ENCODE peak calls at places on chromosomes 7 and 10, in five cellular contexts. O is endothelial cell, S is HCT116, C is fibroblast of the aortic adventitia, E is activated T-helper 1 cell treated with Interleukin-2 at 50 U/mL for 16 hours. U is an unnamed sample.

GRCh38 chr10:10727812-10728211 is 289.9 kb upstream of the CELF2 start:
- DNase-seq in O (no peak), S (no peak), C (no peak), E (no peak), U (no peak)

GRCh38 chr10:102152545-102152890 is 329 bp downstream of the NOLC1 start:
- DNase-seq in O (no peak), S (no peak), C (no peak), E (peak; percentile 5), U (no peak)

GRCh38 chr7:1298938-1299885 is 66.5 kb downstream of the UNCX start:
- DNase-seq in O (no peak), S (no peak), C (no peak), E (no peak), U (no peak)

GRCh38 chr7:3791327-3791726 is 490.3 kb downstream of the SDK1 start:
- DNase-seq in O (no peak), S (no peak), C (no peak), E (no peak), U (no peak)

GRCh38 chr7:42263971-42264370 is 27.0 kb upstream of the GLI3 start:
- DNase-seq in O (no peak), S (no peak), C (no peak), E (no peak), U (no peak)

GRCh38 chr7:142808802-142809583 is 38.2 kb downstream of the PRSS2 start:
- DNase-seq in O (no peak), S (no peak), C (no peak), E (peak; percentile 92), U (peak; percentile 96)

GRCh38 chr7:699260-700170 is 27.0 kb upstream of the DNAAF5 start:
- DNase-seq in O (no peak), S (no peak), C (no peak), E (no peak), U (no peak)

GRCh38 chr7:95840953-95841950 is 68.9 kb downstream of the DYNC1I1 start:
- DNase-seq in O (no peak), S (peak; percentile 8), C (no peak), E (no peak), U (no peak)

GRCh38 chr7:155574556-155574955 is 28.2 kb upstream of the CNPY1 start:
- DNase-seq in O (no peak), S (no peak), C (no peak), E (no peak), U (no peak)

GRCh38 chr10:69088471-69088769 is 517 bp downstream of the SRGN start:
- DNase-seq in O (no peak), S (no peak), C (no peak), E (no peak), U (peak; percentile 39)

GRCh38 chr7:69577221-69577620 is 21.1 kb upstream of the AUTS2 start:
- DNase-seq in O (no peak), S (no peak), C (peak; percentile 23), E (no peak), U (no peak)

GRCh38 chr10:118272090-118272775 is 69.9 kb downstream of the FAM204A start:
- DNase-seq in O (no peak), S (no peak), C (peak; percentile 12), E (no peak), U (no peak)

GRCh38 chr10:18005781-18006456 is 54.2 kb downstream of the SLC39A12 start:
- DNase-seq in O (no peak), S (no peak), C (peak; percentile 76), E (no peak), U (no peak)

GRCh38 chr10:53403688-53404087 is 631.1 kb upstream of the MBL2 start:
- DNase-seq in O (no peak), S (no peak), C (peak; percentile 0), E (no peak), U (no peak)

GRCh38 chr7:23334482-23335056 is 35.4 kb downstream of the MALSU1 start:
- DNase-seq in O (no peak), S (peak; percentile 91), C (peak; percentile 99), E (no peak), U (no peak)

GRCh38 chr10:45425628-45426563 is 51.9 kb downstream of the ALOX5 start:
- DNase-seq in O (no peak), S (peak; percentile 12), C (no peak), E (no peak), U (no peak)

GRCh38 chr10:80599424-80599847 is 61.7 kb downstream of the SH2D4B start:
- DNase-seq in O (peak; percentile 69), S (peak; percentile 59), C (peak; percentile 24), E (no peak), U (peak; percentile 20)

GRCh38 chr7:99679032-99679399 is 780 bp downstream of the CYP3A5 start:
- DNase-seq in O (no peak), S (peak; percentile 49), C (no peak), E (no peak), U (no peak)

GRCh38 chr10:126921974-126922525 is 16.8 kb downstream of the DOCK1 start:
- DNase-seq in O (no peak), S (peak; percentile 29), C (peak; percentile 84), E (no peak), U (no peak)

GRCh38 chr7:30173058-30173897 is 38.5 kb downstream of the MTURN start:
- DNase-seq in O (no peak), S (no peak), C (peak; percentile 94), E (no peak), U (no peak)

GRCh38 chr7:127903913-127904705 is 127.1 kb downstream of the LRRC4 start:
- DNase-seq in O (no peak), S (no peak), C (no peak), E (no peak), U (no peak)

GRCh38 chr10:112967200-112967599 is 17.2 kb downstream of the TCF7L2 start:
- DNase-seq in O (no peak), S (no peak), C (peak; percentile 74), E (no peak), U (no peak)

GRCh38 chr7:69403169-69403568 is 195.1 kb upstream of the AUTS2 start:
- DNase-seq in O (peak; percentile 18), S (no peak), C (no peak), E (no peak), U (no peak)

GRCh38 chr7:54704851-54705250 is 54.2 kb downstream of the SEC61G start:
- DNase-seq in O (no peak), S (no peak), C (no peak), E (no peak), U (no peak)

GRCh38 chr10:89373916-89374711 is 3.7 kb upstream of the IFIT1B start:
- DNase-seq in O (no peak), S (no peak), C (peak; percentile 98), E (no peak), U (no peak)